ENCODE peak calls at places on chromosomes 11 and 22, in eight cellular contexts. S, W, C, H, F, T, G and D are unnamed samples.

GRCh38 chr11:94793002-94793401 is 24.8 kb downstream of the AMOTL1 start:
- DNase-seq in S (no peak), W (no peak), C (no peak), H (peak; percentile 74), F (no peak), T (no peak), G (peak; percentile 65), D (no peak)

GRCh38 chr11:14641801-14642200 is 1.8 kb upstream of the PDE3B start:
- DNase-seq in S (no peak), W (no peak), C (no peak), H (no peak), F (no peak), T (no peak), G (no peak), D (no peak)

GRCh38 chr11:3880724-3881123 is 25.3 kb downstream of the STIM1 start:
- DNase-seq in S (no peak), W (no peak), C (no peak), H (peak; percentile 43), F (no peak), T (no peak), G (peak; percentile 58), D (no peak)

GRCh38 chr11:11391796-11392195 is 38.7 kb upstream of the CSNK2A3 start:
- DNase-seq in S (peak; percentile 88), W (no peak), C (no peak), H (peak; percentile 93), F (peak; percentile 21), T (no peak), G (peak; percentile 90), D (no peak)

GRCh38 chr22:37544955-37545702 is 15.2 kb upstream of the CDC42EP1 start:
- DNase-seq in S (peak; percentile 84), W (peak; percentile 82), C (peak; percentile 90), H (peak; percentile 80), F (peak; percentile 65), T (no peak), G (peak; percentile 58), D (peak; percentile 88)

GRCh38 chr22:22201185-22201924 is 43.2 kb upstream of the VPREB1 start:
- DNase-seq in S (no peak), W (peak; percentile 69), C (peak; percentile 48), H (peak; percentile 46), F (peak; percentile 38), T (peak; percentile 89), G (peak; percentile 24), D (peak; percentile 77)

GRCh38 chr11:124799384-124800225 is 601 bp downstream of the MSANTD2 start:
- DNase-seq in S (peak; percentile 19), W (peak; percentile 63), C (peak; percentile 28), H (peak; percentile 69), F (peak; percentile 35), T (peak; percentile 90), G (peak; percentile 18), D (peak; percentile 76)

GRCh38 chr11:133947298-133947905 is 9.4 kb downstream of the IGSF9B start:
- DNase-seq in S (peak; percentile 63), W (no peak), C (no peak), H (peak; percentile 77), F (peak; percentile 46), T (peak; percentile 77), G (peak; percentile 23), D (peak; percentile 64)

GRCh38 chr11:118876261-118876660 is 7.4 kb upstream of the CXCR5 start:
- DNase-seq in S (no peak), W (no peak), C (no peak), H (no peak), F (no peak), T (peak; percentile 83), G (no peak), D (no peak)

GRCh38 chr11:63564056-63564784 is 1.0 kb upstream of the PLAAT2 start:
- DNase-seq in S (no peak), W (no peak), C (peak; percentile 48), H (no peak), F (no peak), T (no peak), G (no peak), D (no peak)

GRCh38 chr11:1871531-1871930 is 18.6 kb downstream of the LSP1 start:
- DNase-seq in S (no peak), W (peak; percentile 38), C (no peak), H (no peak), F (no peak), T (peak; percentile 74), G (no peak), D (no peak)

GRCh38 chr22:44362249-44363040 is 49.7 kb upstream of the SHISAL1 start:
- DNase-seq in S (no peak), W (peak; percentile 5), C (no peak), H (no peak), F (peak; percentile 2), T (peak; percentile 7), G (peak; percentile 52), D (peak; percentile 9)

GRCh38 chr11:60251485-60252207 is 8.7 kb upstream of the MS4A4E start:
- DNase-seq in S (peak; percentile 14), W (no peak), C (no peak), H (peak; percentile 1), F (no peak), T (no peak), G (no peak), D (no peak)

GRCh38 chr11:65491614-65492386 is 7.0 kb upstream of the MALAT1 start:
- DNase-seq in S (peak; percentile 88), W (peak; percentile 88), C (peak; percentile 86), H (peak; percentile 96), F (peak; percentile 86), T (no peak), G (peak; percentile 98), D (peak; percentile 86)

GRCh38 chr11:14669958-14670357 is 26.4 kb downstream of the PDE3B start:
- DNase-seq in S (no peak), W (no peak), C (no peak), H (no peak), F (no peak), T (no peak), G (no peak), D (no peak)

GRCh38 chr22:35257002-35257320 is 332 bp upstream of the HMGXB4 start:
- DNase-seq in S (no peak), W (no peak), C (no peak), H (no peak), F (no peak), T (no peak), G (no peak), D (no peak)
- H3K4me3 ChIP-seq in S (peak overlapping the region; percentile 86), W (peak overlapping the region; percentile 79), C (peak overlapping the region; percentile 93), H (peak overlapping the region; percentile 89), F (peak overlapping the region; percentile 94), T (peak overlapping the region; percentile 67), G (peak overlapping the region; percentile 55), D (peak overlapping the region; percentile 87)

GRCh38 chr11:46686886-46687810 is 13.3 kb downstream of the ARHGAP1 start:
- DNase-seq in S (peak; percentile 89), W (peak; percentile 38), C (no peak), H (peak; percentile 96), F (no peak), T (no peak), G (peak; percentile 91), D (no peak)
- H3K27ac ChIP-seq in S (no peak overlapping the region), W (peak overlapping the region; percentile 66), C (peak overlapping the region; percentile 51), H (peak overlapping the region; percentile 78), F (peak overlapping the region; percentile 74), T (peak overlapping the region; percentile 74), G (peak overlapping the region; percentile 94), D (peak overlapping the region; percentile 28)

GRCh38 chr11:12508151-12508740 is 130.9 kb downstream of the PARVA start:
- DNase-seq in S (peak; percentile 90), W (no peak), C (no peak), H (peak; percentile 85), F (no peak), T (no peak), G (peak; percentile 75), D (no peak)
- H3K4me3 ChIP-seq in S (no peak overlapping the region), W (no peak overlapping the region), C (no peak overlapping the region), H (peak overlapping the region; percentile 47), F (no peak overlapping the region), T (no peak overlapping the region), G (no peak overlapping the region), D (no peak overlapping the region)

DNA sequence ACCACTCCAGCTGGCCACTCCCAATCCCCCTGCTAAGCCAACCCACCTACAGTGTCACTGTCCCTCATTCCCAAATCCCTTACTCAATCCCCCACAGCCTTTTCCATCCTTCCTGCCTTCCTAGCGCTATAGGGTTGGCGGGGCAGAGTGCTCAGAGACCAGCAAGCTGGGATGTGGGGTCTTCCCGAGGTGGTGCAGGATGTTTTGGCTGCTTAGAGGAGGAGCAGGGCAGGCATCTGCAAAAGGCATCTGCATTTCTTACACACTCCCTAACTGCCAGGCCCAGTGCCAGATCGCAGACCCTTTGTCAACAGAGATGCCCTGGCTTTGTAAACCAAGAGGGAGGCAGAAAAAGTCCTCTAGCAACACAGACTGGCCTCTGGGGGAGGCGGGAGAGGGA is 37.9 kb upstream of the ADA2 start:
- DNase-seq in S (no peak), W (no peak), C (no peak), H (no peak), F (no peak), T (no peak), G (no peak), D (no peak)
- H3K27ac ChIP-seq in S (peak overlapping the region; percentile 73), W (no peak overlapping the region), C (peak overlapping the region; percentile 26), H (no peak overlapping the region), F (peak overlapping the region; percentile 97), T (no peak overlapping the region), G (no peak overlapping the region), D (no peak overlapping the region)

GRCh38 chr22:31248138-31248745 is 36.1 kb downstream of the LIMK2 start:
- DNase-seq in S (peak; percentile 94), W (peak; percentile 82), C (peak; percentile 57), H (peak; percentile 86), F (peak; percentile 77), T (peak; percentile 89), G (peak; percentile 94), D (peak; percentile 85)

GRCh38 chr22:31247726-31248125 is 35.6 kb downstream of the LIMK2 start:
- DNase-seq in S (no peak), W (no peak), C (no peak), H (no peak), F (no peak), T (no peak), G (no peak), D (no peak)

GRCh38 chr22:31248965-31249940 is 37.2 kb downstream of the LIMK2 start:
- DNase-seq in S (peak; percentile 31), W (no peak), C (no peak), H (no peak), F (no peak), T (no peak), G (no peak), D (no peak)

GRCh38 chr22:31253949-31254348 is 38.3 kb downstream of the PIK3IP1 start:
- DNase-seq in S (no peak), W (peak; percentile 81), C (peak; percentile 89), H (no peak), F (peak; percentile 32), T (no peak), G (no peak), D (peak; percentile 74)

GRCh38 chr22:31250740-31251330 is 38.7 kb downstream of the LIMK2 start:
- DNase-seq in S (peak; percentile 51), W (no peak), C (no peak), H (peak; percentile 34), F (no peak), T (no peak), G (no peak), D (no peak)
- H3K4me3 ChIP-seq in S (no peak overlapping the region), W (no peak overlapping the region), C (no peak overlapping the region), H (no peak overlapping the region), F (peak overlapping the region; percentile 74), T (no peak overlapping the region), G (no peak overlapping the region), D (no peak overlapping the region)